ENCODE peak calls at places on chromosomes 7 and 10, in seven cellular contexts. One of them, this sample, is unnamed.

GRCh38 chr7:32462966-32463365 is 27.2 kb downstream of the LSM5 start:
- DNase-seq in T follicular helper cell: no peak
- DNase-seq in T-helper 22 cell: no peak
- DNase-seq in epithelial cell of esophagus: no peak
- DNase-seq in HT1080: no peak
- DNase-seq in HTR-8/SVneo: no peak
- DNase-seq in stimulated activated CD4-positive, alpha-beta T cell treated with anti-CD3 and anti-CD28 coated beads, Interleukin-1b, Interleukin-23, amount 100 ng/mL, for 24 hours: no peak
- DNase-seq in this sample: no peak

GRCh38 chr10:86070278-86070677 is 296.3 kb downstream of the GRID1 start:
- DNase-seq in T follicular helper cell: no peak
- DNase-seq in T-helper 22 cell: no peak
- DNase-seq in epithelial cell of esophagus: no peak
- DNase-seq in HT1080: no peak
- DNase-seq in HTR-8/SVneo: no peak
- DNase-seq in stimulated activated CD4-positive, alpha-beta T cell treated with anti-CD3 and anti-CD28 coated beads, Interleukin-1b, Interleukin-23, amount 100 ng/mL, for 24 hours: no peak
- DNase-seq in this sample: no peak

GRCh38 chr10:99551158-99551557 is 18.4 kb downstream of the NKX2-3 start:
- DNase-seq in T follicular helper cell: no peak
- DNase-seq in T-helper 22 cell: no peak
- DNase-seq in epithelial cell of esophagus: peak
- DNase-seq in HT1080: peak
- DNase-seq in HTR-8/SVneo: peak
- DNase-seq in stimulated activated CD4-positive, alpha-beta T cell treated with anti-CD3 and anti-CD28 coated beads, Interleukin-1b, Interleukin-23, amount 100 ng/mL, for 24 hours: no peak
- DNase-seq in this sample: no peak

GRCh38 chr7:93715234-93715633 is 140.7 kb upstream of the CALCR start:
- DNase-seq in T follicular helper cell: no peak
- DNase-seq in T-helper 22 cell: no peak
- DNase-seq in epithelial cell of esophagus: peak
- DNase-seq in HT1080: peak
- DNase-seq in HTR-8/SVneo: peak
- DNase-seq in stimulated activated CD4-positive, alpha-beta T cell treated with anti-CD3 and anti-CD28 coated beads, Interleukin-1b, Interleukin-23, amount 100 ng/mL, for 24 hours: no peak
- DNase-seq in this sample: no peak

GRCh38 chr7:131546126-131546525 is 10.3 kb downstream of the PODXL start:
- DNase-seq in T follicular helper cell: no peak
- DNase-seq in T-helper 22 cell: no peak
- DNase-seq in epithelial cell of esophagus: peak
- DNase-seq in HT1080: no peak
- DNase-seq in HTR-8/SVneo: no peak
- DNase-seq in stimulated activated CD4-positive, alpha-beta T cell treated with anti-CD3 and anti-CD28 coated beads, Interleukin-1b, Interleukin-23, amount 100 ng/mL, for 24 hours: no peak
- DNase-seq in this sample: no peak

GRCh38 chr7:51034531-51035264 is 252.0 kb upstream of the GRB10 start:
- DNase-seq in T follicular helper cell: no peak
- DNase-seq in T-helper 22 cell: no peak
- DNase-seq in epithelial cell of esophagus: peak
- DNase-seq in HT1080: peak
- DNase-seq in HTR-8/SVneo: no peak
- DNase-seq in stimulated activated CD4-positive, alpha-beta T cell treated with anti-CD3 and anti-CD28 coated beads, Interleukin-1b, Interleukin-23, amount 100 ng/mL, for 24 hours: no peak
- DNase-seq in this sample: no peak

GRCh38 chr7:148044173-148044572 is 546.4 kb upstream of the C7orf33 start:
- DNase-seq in T follicular helper cell: no peak
- DNase-seq in T-helper 22 cell: no peak
- DNase-seq in epithelial cell of esophagus: no peak
- DNase-seq in HT1080: no peak
- DNase-seq in HTR-8/SVneo: no peak
- DNase-seq in stimulated activated CD4-positive, alpha-beta T cell treated with anti-CD3 and anti-CD28 coated beads, Interleukin-1b, Interleukin-23, amount 100 ng/mL, for 24 hours: no peak
- DNase-seq in this sample: no peak

GRCh38 chr10:132337019-132337418 is 5.0 kb downstream of the LRRC27 start:
- DNase-seq in T follicular helper cell: no peak
- DNase-seq in T-helper 22 cell: no peak
- DNase-seq in epithelial cell of esophagus: no peak
- DNase-seq in HT1080: no peak
- DNase-seq in HTR-8/SVneo: no peak
- DNase-seq in stimulated activated CD4-positive, alpha-beta T cell treated with anti-CD3 and anti-CD28 coated beads, Interleukin-1b, Interleukin-23, amount 100 ng/mL, for 24 hours: no peak
- DNase-seq in this sample: no peak

GRCh38 chr7:5435291-5436002 is 11.8 kb upstream of the TNRC18 start:
- DNase-seq in T follicular helper cell: no peak
- DNase-seq in T-helper 22 cell: no peak
- DNase-seq in epithelial cell of esophagus: no peak
- DNase-seq in HT1080: no peak
- DNase-seq in HTR-8/SVneo: no peak
- DNase-seq in stimulated activated CD4-positive, alpha-beta T cell treated with anti-CD3 and anti-CD28 coated beads, Interleukin-1b, Interleukin-23, amount 100 ng/mL, for 24 hours: no peak
- DNase-seq in this sample: no peak

GRCh38 chr10:87925570-87925969 is 62.1 kb downstream of the PTEN start:
- DNase-seq in T follicular helper cell: no peak
- DNase-seq in T-helper 22 cell: no peak
- DNase-seq in epithelial cell of esophagus: peak
- DNase-seq in HT1080: no peak
- DNase-seq in HTR-8/SVneo: peak
- DNase-seq in stimulated activated CD4-positive, alpha-beta T cell treated with anti-CD3 and anti-CD28 coated beads, Interleukin-1b, Interleukin-23, amount 100 ng/mL, for 24 hours: no peak
- DNase-seq in this sample: no peak

GRCh38 chr10:122618461-122619165 is 58.1 kb downstream of the DMBT1 start:
- DNase-seq in T follicular helper cell: no peak
- DNase-seq in T-helper 22 cell: no peak
- DNase-seq in epithelial cell of esophagus: no peak
- DNase-seq in HT1080: no peak
- DNase-seq in HTR-8/SVneo: no peak
- DNase-seq in stimulated activated CD4-positive, alpha-beta T cell treated with anti-CD3 and anti-CD28 coated beads, Interleukin-1b, Interleukin-23, amount 100 ng/mL, for 24 hours: no peak
- DNase-seq in this sample: no peak

GRCh38 chr10:116765549-116766162 is 23.3 kb upstream of the HSPA12A start:
- DNase-seq in T follicular helper cell: no peak
- DNase-seq in T-helper 22 cell: no peak
- DNase-seq in epithelial cell of esophagus: peak
- DNase-seq in HT1080: no peak
- DNase-seq in HTR-8/SVneo: no peak
- DNase-seq in stimulated activated CD4-positive, alpha-beta T cell treated with anti-CD3 and anti-CD28 coated beads, Interleukin-1b, Interleukin-23, amount 100 ng/mL, for 24 hours: no peak
- DNase-seq in this sample: peak

GRCh38 chr7:108415821-108416536 is 40.3 kb downstream of the NRCAM start:
- DNase-seq in T follicular helper cell: no peak
- DNase-seq in T-helper 22 cell: no peak
- DNase-seq in epithelial cell of esophagus: peak
- DNase-seq in HT1080: peak
- DNase-seq in HTR-8/SVneo: no peak
- DNase-seq in stimulated activated CD4-positive, alpha-beta T cell treated with anti-CD3 and anti-CD28 coated beads, Interleukin-1b, Interleukin-23, amount 100 ng/mL, for 24 hours: no peak
- DNase-seq in this sample: peak

GRCh38 chr10:29379208-29379607 is 90.3 kb downstream of the LYZL1 start:
- DNase-seq in T follicular helper cell: no peak
- DNase-seq in T-helper 22 cell: no peak
- DNase-seq in epithelial cell of esophagus: no peak
- DNase-seq in HT1080: no peak
- DNase-seq in HTR-8/SVneo: no peak
- DNase-seq in stimulated activated CD4-positive, alpha-beta T cell treated with anti-CD3 and anti-CD28 coated beads, Interleukin-1b, Interleukin-23, amount 100 ng/mL, for 24 hours: no peak
- DNase-seq in this sample: no peak

GRCh38 chr7:574661-575395 is 55.2 kb upstream of the PDGFA start:
- DNase-seq in T follicular helper cell: no peak
- DNase-seq in T-helper 22 cell: no peak
- DNase-seq in epithelial cell of esophagus: no peak
- DNase-seq in HT1080: no peak
- DNase-seq in HTR-8/SVneo: no peak
- DNase-seq in stimulated activated CD4-positive, alpha-beta T cell treated with anti-CD3 and anti-CD28 coated beads, Interleukin-1b, Interleukin-23, amount 100 ng/mL, for 24 hours: no peak
- DNase-seq in this sample: no peak

GRCh38 chr7:25742287-25742686 is 409.7 kb upstream of the NFE2L3 start:
- DNase-seq in T follicular helper cell: no peak
- DNase-seq in T-helper 22 cell: no peak
- DNase-seq in epithelial cell of esophagus: no peak
- DNase-seq in HT1080: no peak
- DNase-seq in HTR-8/SVneo: no peak
- DNase-seq in stimulated activated CD4-positive, alpha-beta T cell treated with anti-CD3 and anti-CD28 coated beads, Interleukin-1b, Interleukin-23, amount 100 ng/mL, for 24 hours: no peak
- DNase-seq in this sample: no peak

GRCh38 chr7:33845991-33846509 is 59.3 kb upstream of the BMPER start:
- DNase-seq in T follicular helper cell: no peak
- DNase-seq in T-helper 22 cell: no peak
- DNase-seq in epithelial cell of esophagus: no peak
- DNase-seq in HT1080: no peak
- DNase-seq in HTR-8/SVneo: no peak
- DNase-seq in stimulated activated CD4-positive, alpha-beta T cell treated with anti-CD3 and anti-CD28 coated beads, Interleukin-1b, Interleukin-23, amount 100 ng/mL, for 24 hours: no peak
- DNase-seq in this sample: no peak

GRCh38 chr7:47712416-47712815 is 130.5 kb upstream of the TNS3 start:
- DNase-seq in T follicular helper cell: no peak
- DNase-seq in T-helper 22 cell: no peak
- DNase-seq in epithelial cell of esophagus: no peak
- DNase-seq in HT1080: no peak
- DNase-seq in HTR-8/SVneo: no peak
- DNase-seq in stimulated activated CD4-positive, alpha-beta T cell treated with anti-CD3 and anti-CD28 coated beads, Interleukin-1b, Interleukin-23, amount 100 ng/mL, for 24 hours: no peak
- DNase-seq in this sample: no peak